ENCODE peak calls at places on chromosomes 6 and 20, in six cellular contexts. Q is IMR-90, W is tibial artery, I is esophagus muscularis mucosa, E is cardiac fibroblast, U is hepatocyte. B is an unnamed sample.
A peak's percentile ranks its signal among the peaks of the same experiment; 100 is the strongest.

GRCh38 chr6:116764961-116765841 is at the start of gene FAM162B:
- DNase-seq in Q (peak; percentile 32), W (no peak), I (no peak), E (peak; percentile 16), U (peak; percentile 46), B (peak; percentile 28)

GRCh38 chr6:144534123-144534676 is 249.1 kb downstream of the UTRN start:
- DNase-seq in Q (peak; percentile 12), W (no peak), I (no peak), E (no peak), U (no peak), B (no peak)

GRCh38 chr6:87900160-87900698 is 147.4 kb upstream of the SPACA1 start:
- DNase-seq in Q (no peak), W (no peak), I (no peak), E (no peak), U (no peak), B (no peak)

GRCh38 chr6:125220712-125221111 is 67.1 kb downstream of the TPD52L1 start:
- DNase-seq in Q (peak; percentile 44), W (peak; percentile 78), I (no peak), E (peak; percentile 35), U (peak; percentile 30), B (peak; percentile 23)

GRCh38 chr20:10876558-10876957 is 202.8 kb upstream of the JAG1 start:
- DNase-seq in Q (no peak), W (no peak), I (no peak), E (peak; percentile 71), U (no peak), B (no peak)

GRCh38 chr20:32972181-32973076 is 31.8 kb downstream of the SUN5 start:
- DNase-seq in Q (no peak), W (peak; percentile 60), I (peak; percentile 74), E (no peak), U (no peak), B (peak; percentile 42)

GRCh38 chr20:25274891-25275812 is 27.3 kb downstream of the PYGB start:
- DNase-seq in Q (no peak), W (peak; percentile 53), I (no peak), E (no peak), U (no peak), B (no peak)

GRCh38 chr6:168631589-168631988 is 190.6 kb downstream of the SMOC2 start:
- DNase-seq in Q (no peak), W (no peak), I (no peak), E (no peak), U (no peak), B (no peak)

GRCh38 chr6:35089935-35090505 is 51.1 kb downstream of the TCP11 start:
- DNase-seq in Q (peak; percentile 83), W (no peak), I (no peak), E (peak; percentile 76), U (peak; percentile 32), B (peak; percentile 15)

GRCh38 chr6:52403086-52403485 is 17.1 kb upstream of the EFHC1 start:
- DNase-seq in Q (no peak), W (no peak), I (no peak), E (no peak), U (no peak), B (no peak)

GRCh38 chr6:19524787-19525186 is 312.4 kb upstream of the ID4 start:
- DNase-seq in Q (no peak), W (no peak), I (no peak), E (no peak), U (no peak), B (no peak)
- H3K4me3 ChIP-seq in Q (no peak overlapping the region), W (no peak overlapping the region), I (no peak overlapping the region), E (no peak overlapping the region), U (no peak overlapping the region), B (no peak overlapping the region)

GRCh38 chr20:53929974-53930650 is 140.3 kb downstream of the BCAS1 start:
- DNase-seq in Q (no peak), W (no peak), I (no peak), E (no peak), U (no peak), B (no peak)
- H3K4me3 ChIP-seq in Q (no peak overlapping the region), W (no peak overlapping the region), I (no peak overlapping the region), E (no peak overlapping the region), U (no peak overlapping the region), B (no peak overlapping the region)

GRCh38 chr20:31516166-31516565 is 1.9 kb downstream of the HM13 start:
- DNase-seq in Q (no peak), W (no peak), I (no peak), E (no peak), U (no peak), B (no peak)
- H3K4me3 ChIP-seq in Q (no peak overlapping the region), W (peak overlapping the region; percentile 73), I (peak overlapping the region; percentile 87), E (peak overlapping the region; percentile 100), U (no peak overlapping the region), B (no peak overlapping the region)

GRCh38 chr6:150647051-150647450 is 47.4 kb downstream of the PLEKHG1 start:
- DNase-seq in Q (no peak), W (no peak), I (no peak), E (no peak), U (no peak), B (no peak)
- H3K4me3 ChIP-seq in Q (no peak overlapping the region), W (no peak overlapping the region), I (no peak overlapping the region), E (no peak overlapping the region), U (no peak overlapping the region), B (no peak overlapping the region)

GRCh38 chr6:28953039-28953872 is 29.5 kb upstream of the TRIM27 start:
- DNase-seq in Q (peak; percentile 72), W (no peak), I (no peak), E (peak; percentile 66), U (peak; percentile 81), B (peak; percentile 60)
- H3K4me3 ChIP-seq in Q (peak overlapping the region; percentile 63), W (no peak overlapping the region), I (peak overlapping the region; percentile 38), E (peak overlapping the region; percentile 59), U (peak overlapping the region; percentile 71), B (peak overlapping the region; percentile 26)

DNA sequence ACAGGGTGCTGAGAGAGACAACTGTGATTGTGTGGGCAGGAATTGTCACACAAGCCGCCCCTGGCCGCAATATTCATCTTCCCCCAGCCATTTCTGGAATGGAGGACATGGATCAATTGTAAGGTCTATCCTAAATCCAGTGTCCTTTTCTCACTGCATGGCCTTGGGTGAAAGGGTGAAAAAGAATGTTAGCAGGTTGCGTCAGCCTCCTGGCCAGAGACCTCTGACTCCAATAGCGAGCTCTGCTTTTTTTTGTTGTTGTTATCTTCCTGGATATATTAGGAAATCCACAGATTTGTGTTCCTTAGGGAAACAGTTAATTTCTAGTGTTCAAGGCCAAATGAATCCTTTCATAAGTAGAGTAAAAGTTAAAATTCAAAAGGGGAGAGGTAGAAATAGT is 47.1 kb upstream of the CD83 start:
- DNase-seq in Q (no peak), W (no peak), I (no peak), E (peak; percentile 17), U (no peak), B (no peak)
- H3K4me3 ChIP-seq in Q (no peak overlapping the region), W (no peak overlapping the region), I (no peak overlapping the region), E (no peak overlapping the region), U (no peak overlapping the region), B (no peak overlapping the region)

DNA sequence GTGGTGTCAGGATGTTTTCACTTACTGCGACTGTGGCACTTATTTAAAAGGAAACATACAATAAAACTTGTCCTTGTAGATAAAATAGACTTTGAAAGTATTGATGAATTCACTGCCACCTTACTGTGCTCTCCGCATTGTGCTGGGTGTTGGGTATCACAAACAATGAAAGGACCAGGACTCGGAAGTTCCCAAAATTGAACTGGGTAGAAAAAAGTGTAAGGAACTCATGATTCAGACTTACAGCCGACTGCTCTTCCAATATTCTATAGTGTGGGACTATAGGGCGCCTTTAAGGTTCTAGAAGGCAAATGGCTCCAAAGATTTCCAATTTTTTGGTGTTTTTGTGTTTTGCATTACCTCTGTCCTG is 32.0 kb upstream of the ID4 start:
- DNase-seq in Q (peak; percentile 14), W (no peak), I (no peak), E (peak; percentile 36), U (no peak), B (no peak)
- H3K4me3 ChIP-seq in Q (peak overlapping the region; percentile 63), W (peak overlapping the region; percentile 61), I (peak overlapping the region; percentile 67), E (peak overlapping the region; percentile 67), U (peak overlapping the region; percentile 22), B (peak overlapping the region; percentile 49)

B was measured in colonic mucosa.